ENCODE peak calls at places on chromosomes 7 and 10, in seven cellular contexts. M is uterus, S is cardiac muscle cell, T is spleen, X is body of pancreas, K is lung, B is fibroblast of the aortic adventitia. F is an unnamed sample.

GRCh38 chr7:128053023-128053422 is 21.8 kb upstream of the LRRC4 start:
- DNase-seq in M (no peak), S (peak; percentile 44), T (no peak), X (no peak), K (no peak), B (peak; percentile 39), F (no peak)

GRCh38 chr7:107502154-107502553 is 32.3 kb downstream of the GPR22 start:
- DNase-seq in M (no peak), S (no peak), T (no peak), X (no peak), K (no peak), B (no peak), F (no peak)

GRCh38 chr10:85612833-85613232 is 753.8 kb downstream of the GRID1 start:
- DNase-seq in M (no peak), S (no peak), T (no peak), X (no peak), K (no peak), B (no peak), F (peak; percentile 71)

GRCh38 chr7:18771834-18772566 is 276.5 kb downstream of the HDAC9 start:
- DNase-seq in M (no peak), S (no peak), T (no peak), X (no peak), K (no peak), B (peak; percentile 53), F (no peak)

GRCh38 chr10:7192831-7193348 is 217.9 kb downstream of the SFMBT2 start:
- DNase-seq in M (no peak), S (no peak), T (no peak), X (no peak), K (no peak), B (no peak), F (no peak)

GRCh38 chr10:43124574-43125273 is 13.5 kb upstream of the CSGALNACT2 start:
- DNase-seq in M (no peak), S (peak; percentile 10), T (peak; percentile 56), X (no peak), K (no peak), B (no peak), F (peak; percentile 33)

GRCh38 chr7:123865517-123866117 is 20.6 kb downstream of the HYAL4 start:
- DNase-seq in M (peak; percentile 24), S (peak; percentile 84), T (no peak), X (peak; percentile 72), K (peak; percentile 50), B (peak; percentile 83), F (peak; percentile 15)

GRCh38 chr10:29102233-29102632 is 186.6 kb upstream of the LYZL1 start:
- DNase-seq in M (no peak), S (peak; percentile 30), T (no peak), X (peak; percentile 8), K (no peak), B (peak; percentile 27), F (no peak)

GRCh38 chr7:69781412-69781846 is 183.2 kb downstream of the AUTS2 start:
- DNase-seq in M (peak; percentile 23), S (peak; percentile 69), T (no peak), X (no peak), K (no peak), B (peak; percentile 64), F (no peak)

GRCh38 chr10:25176421-25176968 is 1.7 kb downstream of the GPR158 start:
- DNase-seq in M (no peak), S (peak; percentile 33), T (no peak), X (peak; percentile 9), K (no peak), B (no peak), F (peak; percentile 61)

GRCh38 chr7:139915301-139915863 is 86.3 kb downstream of the TBXAS1 start:
- DNase-seq in M (no peak), S (no peak), T (no peak), X (no peak), K (no peak), B (no peak), F (no peak)

GRCh38 chr10:99172130-99172738 is 63.4 kb downstream of the HPSE2 start:
- DNase-seq in M (no peak), S (peak; percentile 64), T (no peak), X (peak; percentile 64), K (no peak), B (peak; percentile 0), F (peak; percentile 69)

GRCh38 chr7:39838326-39838725 is 111.7 kb upstream of the CDK13 start:
- DNase-seq in M (peak; percentile 16), S (peak; percentile 86), T (no peak), X (peak; percentile 10), K (no peak), B (peak; percentile 21), F (no peak)

GRCh38 chr10:86756511-86757109 is at the start of gene BMPR1A:
- DNase-seq in M (no peak), S (peak; percentile 96), T (no peak), X (peak; percentile 93), K (peak; percentile 84), B (no peak), F (peak; percentile 83)

GRCh38 chr7:124351950-124352349 is 319.1 kb upstream of the TMEM229A start:
- DNase-seq in M (no peak), S (no peak), T (no peak), X (peak; percentile 46), K (no peak), B (no peak), F (no peak)

GRCh38 chr10:127496045-127496444 is 53.1 kb upstream of the NPS start:
- DNase-seq in M (no peak), S (no peak), T (no peak), X (no peak), K (no peak), B (no peak), F (no peak)

GRCh38 chr7:82559203-82559805 is 115.7 kb upstream of the CACNA2D1 start:
- DNase-seq in M (no peak), S (no peak), T (no peak), X (peak; percentile 63), K (no peak), B (no peak), F (peak; percentile 67)

GRCh38 chr10:87696922-87697714 is 37.4 kb downstream of the PAPSS2 start:
- DNase-seq in M (no peak), S (no peak), T (no peak), X (no peak), K (no peak), B (peak; percentile 25), F (no peak)

GRCh38 chr10:52779541-52780390 is 7.2 kb upstream of the MBL2 start:
- DNase-seq in M (no peak), S (peak; percentile 80), T (no peak), X (peak; percentile 76), K (peak; percentile 67), B (peak; percentile 60), F (peak; percentile 81)

GRCh38 chr10:94279835-94280709 is 82.7 kb downstream of the NOC3L start:
- DNase-seq in M (peak; percentile 26), S (peak; percentile 74), T (peak; percentile 86), X (peak; percentile 53), K (peak; percentile 37), B (peak; percentile 71), F (peak; percentile 54)

GRCh38 chr7:70586822-70587221 is 545.1 kb upstream of the GALNT17 start:
- DNase-seq in M (no peak), S (no peak), T (no peak), X (no peak), K (no peak), B (no peak), F (no peak)

GRCh38 chr10:23343591-23344225 is 889 bp downstream of the C10orf67 start:
- DNase-seq in M (peak; percentile 55), S (peak; percentile 71), T (peak; percentile 82), X (peak; percentile 74), K (peak; percentile 66), B (no peak), F (peak; percentile 90)

GRCh38 chr10:56346845-56347415 is 14.1 kb downstream of the ZWINT start:
- DNase-seq in M (no peak), S (no peak), T (no peak), X (no peak), K (no peak), B (no peak), F (no peak)

DNA sequence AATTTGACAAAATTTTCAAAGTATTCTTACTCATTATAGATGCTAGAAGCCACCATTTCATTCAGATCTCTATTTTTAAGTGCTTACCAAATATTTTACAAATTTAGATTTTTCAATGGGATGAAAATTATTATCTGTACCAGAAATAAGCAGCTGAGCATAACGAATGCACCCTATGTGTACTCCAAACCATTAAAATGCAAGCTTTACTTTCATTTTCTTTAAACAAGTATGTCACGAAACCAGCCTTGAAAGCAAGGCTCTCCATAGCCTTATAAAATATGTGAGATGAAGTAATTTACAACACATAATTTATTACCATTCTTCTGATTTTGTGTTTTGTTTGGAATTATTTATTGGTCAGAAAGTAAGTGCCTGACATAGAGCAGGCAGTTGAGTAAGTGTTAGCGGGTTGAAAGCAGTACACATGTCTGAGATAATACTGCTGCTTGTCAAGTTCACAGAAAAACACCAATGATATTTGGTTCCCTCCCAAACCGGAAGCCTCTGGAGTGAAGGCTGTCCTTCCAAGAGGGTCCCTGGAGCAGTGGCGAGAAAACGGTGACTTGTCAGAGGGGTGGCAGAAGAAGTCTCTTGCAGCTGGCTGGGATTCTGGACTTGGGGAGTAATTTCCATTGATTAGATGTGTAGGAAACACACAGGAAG is 322.7 kb upstream of the PFKP start:
- DNase-seq in M (no peak), S (no peak), T (no peak), X (no peak), K (no peak), B (no peak), F (no peak)
- H3K4me3 ChIP-seq in M (no peak overlapping the region), S (no peak overlapping the region), T (peak overlapping the region; percentile 20), X (no peak overlapping the region), K (no peak overlapping the region), B (no peak overlapping the region), F (no peak overlapping the region)

GRCh38 chr10:104639595-104640338 is 1.3 kb upstream of the SORCS3 start:
- DNase-seq in M (no peak), S (no peak), T (no peak), X (no peak), K (no peak), B (peak; percentile 9), F (peak; percentile 76)
- H3K4me3 ChIP-seq in M (no peak overlapping the region), S (peak overlapping the region; percentile 91), T (no peak overlapping the region), X (no peak overlapping the region), K (no peak overlapping the region), B (peak overlapping the region; percentile 9), F (peak overlapping the region; percentile 59)

GRCh38 chr7:100400656-100401055 is 27.4 kb downstream of the PILRA start:
- DNase-seq in M (no peak), S (no peak), T (no peak), X (no peak), K (no peak), B (no peak), F (peak; percentile 66)

GRCh38 chr7:100398239-100398638 is 25.0 kb downstream of the PILRA start:
- DNase-seq in M (no peak), S (no peak), T (no peak), X (no peak), K (no peak), B (no peak), F (no peak)

GRCh38 chr7:100396421-100396982 is 23.2 kb downstream of the PILRA start:
- DNase-seq in M (no peak), S (no peak), T (no peak), X (no peak), K (no peak), B (no peak), F (no peak)

GRCh38 chr7:100400041-100400440 is 26.8 kb downstream of the PILRA start:
- DNase-seq in M (no peak), S (no peak), T (no peak), X (no peak), K (no peak), B (no peak), F (no peak)

GRCh38 chr7:100397336-100398081 is 24.2 kb downstream of the PILRA start:
- DNase-seq in M (no peak), S (no peak), T (peak; percentile 79), X (no peak), K (no peak), B (no peak), F (peak; percentile 54)
- H3K4me3 ChIP-seq in M (no peak overlapping the region), S (no peak overlapping the region), T (no peak overlapping the region), X (no peak overlapping the region), K (no peak overlapping the region), B (no peak overlapping the region), F (no peak overlapping the region)

GRCh38 chr7:99410635-99411034 is 1.9 kb downstream of the BUD31 start:
- DNase-seq in M (no peak), S (no peak), T (no peak), X (no peak), K (no peak), B (no peak), F (no peak)
- H3K4me3 ChIP-seq in M (no peak overlapping the region), S (no peak overlapping the region), T (no peak overlapping the region), X (no peak overlapping the region), K (no peak overlapping the region), B (peak overlapping the region; percentile 16), F (no peak overlapping the region)

F was measured in H7.